ENCODE peak calls at places on chromosomes 12 and 14, in four cellular contexts. G is A549, F is H9, I is GM23338. O is an unnamed sample.

GRCh38 chr12:98998697-98999299 is 353.7 kb downstream of the APAF1 start:
- DNase-seq in I (peak), F (no peak), G (peak), O (peak)

GRCh38 chr14:20631821-20632389 is 9.6 kb downstream of the OR6S1 start:
- DNase-seq in I (peak), G (peak), F (peak), O (peak)

GRCh38 chr14:90295870-90296516 is 35.7 kb downstream of the NRDE2 start:
- DNase-seq in G (no peak), I (no peak), F (no peak), O (no peak)

GRCh38 chr12:112111931-112112330 is 3.3 kb upstream of the NAA25 start:
- DNase-seq in G (peak), I (no peak), F (no peak), O (no peak)

GRCh38 chr14:65461730-65462129 is 49.2 kb downstream of the FUT8 start:
- DNase-seq in F (no peak), G (no peak), I (no peak), O (no peak)

GRCh38 chr12:77559400-77560074 is 271.2 kb upstream of the NAV3 start:
- DNase-seq in I (no peak), F (no peak), G (no peak), O (no peak)

GRCh38 chr14:76320975-76321374 is 55.0 kb upstream of the ESRRB start:
- DNase-seq in I (no peak), F (no peak), G (no peak), O (no peak)

GRCh38 chr12:86331457-86331856 is 75.3 kb upstream of the MGAT4C start:
- DNase-seq in G (no peak), I (no peak), F (no peak), O (no peak)

GRCh38 chr12:100900808-100901207 is 106.2 kb downstream of the ANO4 start:
- DNase-seq in F (no peak), G (no peak), I (no peak), O (no peak)

GRCh38 chr14:99479160-99479902 is 1.3 kb downstream of the SETD3 start:
- DNase-seq in G (no peak), F (no peak), I (no peak), O (no peak)

GRCh38 chr12:51028126-51028810 is 2.1 kb upstream of the SLC11A2 start:
- DNase-seq in I (peak), G (peak), F (peak), O (peak)

GRCh38 chr12:102005256-102005655 is 56.5 kb downstream of the WASHC3 start:
- DNase-seq in F (no peak), G (no peak), I (no peak), O (no peak)

GRCh38 chr12:47382305-47382704 is 302.5 kb upstream of the AMIGO2 start:
- DNase-seq in G (peak), F (no peak), I (no peak), O (no peak)

GRCh38 chr12:63400746-63401145 is 249.7 kb upstream of the AVPR1A start:
- DNase-seq in I (no peak), F (no peak), G (peak), O (peak)

GRCh38 chr12:108425238-108425795 is 86.2 kb upstream of the CMKLR1 start:
- DNase-seq in F (peak), I (peak), G (no peak), O (no peak)

GRCh38 chr14:47674546-47675238 is 713 bp downstream of the MDGA2 start:
- DNase-seq in I (peak), G (no peak), F (peak), O (no peak)

GRCh38 chr12:58616618-58617017 is 303.7 kb downstream of the LRIG3 start:
- DNase-seq in F (no peak), G (no peak), I (no peak), O (no peak)

GRCh38 chr14:52111583-52111982 is 42.7 kb upstream of the NID2 start:
- DNase-seq in F (no peak), G (peak), I (no peak), O (no peak)

GRCh38 chr14:61355892-61356325 is 34.5 kb downstream of the PRKCH start:
- DNase-seq in F (peak), G (peak), I (peak), O (peak)

GRCh38 chr12:49609875-49610154 is 4.4 kb upstream of the FAM186B start:
- DNase-seq in F (no peak), G (peak), I (no peak), O (no peak)

GRCh38 chr12:31215521-31216232 is 110.3 kb downstream of the SINHCAF start:
- DNase-seq in I (no peak), F (no peak), G (no peak), O (no peak)

GRCh38 chr14:51596473-51596870 is 55.2 kb upstream of the FRMD6 start:
- DNase-seq in F (no peak), G (no peak), I (no peak), O (no peak)

GRCh38 chr14:35332517-35333346 is 40.5 kb downstream of the PSMA6 start:
- DNase-seq in I (peak), F (no peak), G (peak), O (no peak)

GRCh38 chr12:124422570-124423523 is 128.0 kb downstream of the RFLNA start:
- DNase-seq in G (peak), F (no peak), I (no peak), O (peak)

GRCh38 chr14:89422181-89422951 is 5.3 kb upstream of the FOXN3 start:
- DNase-seq in G (no peak), I (no peak), F (no peak), O (no peak)

GRCh38 chr14:32382704-32383103 is 53.6 kb downstream of the AKAP6 start:
- DNase-seq in G (peak), F (no peak), I (peak), O (no peak)

GRCh38 chr12:4441355-4442330 is 4.0 kb downstream of the FGF6 start:
- DNase-seq in G (no peak), I (peak), F (peak), O (no peak)

GRCh38 chr12:44847888-44848770 is 28.0 kb downstream of the NELL2 start:
- DNase-seq in I (no peak), F (no peak), G (no peak), O (no peak)

GRCh38 chr14:59464651-59465569 is at the start of gene GPR135:
- DNase-seq in G (no peak), I (peak), F (peak), O (peak)

GRCh38 chr12:70744133-70744532 is 106.9 kb upstream of the PTPRB start:
- DNase-seq in I (no peak), F (no peak), G (no peak), O (no peak)

GRCh38 chr12:7269273-7269672 is 34.6 kb upstream of the ACSM4 start:
- DNase-seq in G (no peak), F (no peak), I (no peak), O (no peak)

GRCh38 chr12:107677671-107678070 is 7.9 kb upstream of the PWP1 start:
- DNase-seq in F (no peak), I (no peak), G (no peak), O (no peak)